ENCODE peak calls at places on chromosomes 5 and 9, in ten cellular contexts. One of them, this sample, is unnamed.

GRCh38 chr5:151312749-151313324 is 9.3 kb upstream of the SLC36A3 start:
- DNase-seq in GM06990: no peak
- DNase-seq in BE2C: no peak
- DNase-seq in thyroid gland: no peak
- DNase-seq in WERI-Rb-1: no peak
- DNase-seq in AG10803: no peak
- DNase-seq in fibroblast of pulmonary artery: no peak
- DNase-seq in A549: no peak
- DNase-seq in CD8-positive, alpha-beta memory T cell: no peak
- DNase-seq in thoracic aorta: no peak
- DNase-seq in this sample: no peak

GRCh38 chr5:169803077-169803981 is 166.3 kb downstream of the DOCK2 start:
- DNase-seq in GM06990: no peak
- DNase-seq in BE2C: peak; percentile 33
- DNase-seq in thyroid gland: no peak
- DNase-seq in WERI-Rb-1: no peak
- DNase-seq in AG10803: peak; percentile 100
- DNase-seq in fibroblast of pulmonary artery: peak; percentile 99
- DNase-seq in A549: no peak
- DNase-seq in CD8-positive, alpha-beta memory T cell: no peak
- DNase-seq in thoracic aorta: no peak
- DNase-seq in this sample: peak; percentile 97

GRCh38 chr5:100706796-100707195 is 171.6 kb downstream of the FAM174A start:
- DNase-seq in GM06990: no peak
- DNase-seq in BE2C: no peak
- DNase-seq in thyroid gland: no peak
- DNase-seq in WERI-Rb-1: no peak
- DNase-seq in AG10803: peak; percentile 14
- DNase-seq in fibroblast of pulmonary artery: peak; percentile 83
- DNase-seq in A549: no peak
- DNase-seq in CD8-positive, alpha-beta memory T cell: no peak
- DNase-seq in thoracic aorta: no peak
- DNase-seq in this sample: peak; percentile 72

GRCh38 chr5:153796527-153796926 is 242.2 kb downstream of the FAM114A2 start:
- DNase-seq in GM06990: no peak
- DNase-seq in BE2C: no peak
- DNase-seq in thyroid gland: no peak
- DNase-seq in WERI-Rb-1: no peak
- DNase-seq in AG10803: no peak
- DNase-seq in fibroblast of pulmonary artery: no peak
- DNase-seq in A549: no peak
- DNase-seq in CD8-positive, alpha-beta memory T cell: no peak
- DNase-seq in thoracic aorta: no peak
- DNase-seq in this sample: no peak

GRCh38 chr5:121199238-121199999 is 652.3 kb upstream of the FTMT start:
- DNase-seq in GM06990: no peak
- DNase-seq in BE2C: peak; percentile 24
- DNase-seq in thyroid gland: peak; percentile 29
- DNase-seq in WERI-Rb-1: no peak
- DNase-seq in AG10803: peak; percentile 74
- DNase-seq in fibroblast of pulmonary artery: peak; percentile 89
- DNase-seq in A549: no peak
- DNase-seq in CD8-positive, alpha-beta memory T cell: no peak
- DNase-seq in thoracic aorta: no peak
- DNase-seq in this sample: peak; percentile 82

GRCh38 chr9:137034039-137034708 is 2.3 kb upstream of the FUT7 start:
- DNase-seq in GM06990: no peak
- DNase-seq in BE2C: no peak
- DNase-seq in thyroid gland: no peak
- DNase-seq in WERI-Rb-1: no peak
- DNase-seq in AG10803: no peak
- DNase-seq in fibroblast of pulmonary artery: no peak
- DNase-seq in A549: no peak
- DNase-seq in CD8-positive, alpha-beta memory T cell: no peak
- DNase-seq in thoracic aorta: no peak
- DNase-seq in this sample: no peak

GRCh38 chr5:170572453-170572852 is 68.6 kb downstream of the KCNIP1 start:
- DNase-seq in GM06990: no peak
- DNase-seq in BE2C: no peak
- DNase-seq in thyroid gland: no peak
- DNase-seq in WERI-Rb-1: no peak
- DNase-seq in AG10803: peak; percentile 20
- DNase-seq in fibroblast of pulmonary artery: no peak
- DNase-seq in A549: no peak
- DNase-seq in CD8-positive, alpha-beta memory T cell: no peak
- DNase-seq in thoracic aorta: no peak
- DNase-seq in this sample: no peak

GRCh38 chr5:142179776-142180387 is 71.3 kb downstream of the NDFIP1 start:
- DNase-seq in GM06990: no peak
- DNase-seq in BE2C: peak; percentile 95
- DNase-seq in thyroid gland: no peak
- DNase-seq in WERI-Rb-1: no peak
- DNase-seq in AG10803: no peak
- DNase-seq in fibroblast of pulmonary artery: no peak
- DNase-seq in A549: no peak
- DNase-seq in CD8-positive, alpha-beta memory T cell: no peak
- DNase-seq in thoracic aorta: no peak
- DNase-seq in this sample: no peak

GRCh38 chr9:71725590-71726338 is 42.5 kb downstream of the CEMIP2 start:
- DNase-seq in GM06990: no peak
- DNase-seq in BE2C: peak; percentile 29
- DNase-seq in thyroid gland: no peak
- DNase-seq in WERI-Rb-1: no peak
- DNase-seq in AG10803: peak; percentile 49
- DNase-seq in fibroblast of pulmonary artery: peak; percentile 78
- DNase-seq in A549: peak; percentile 70
- DNase-seq in CD8-positive, alpha-beta memory T cell: no peak
- DNase-seq in thoracic aorta: no peak
- DNase-seq in this sample: peak; percentile 75

DNA sequence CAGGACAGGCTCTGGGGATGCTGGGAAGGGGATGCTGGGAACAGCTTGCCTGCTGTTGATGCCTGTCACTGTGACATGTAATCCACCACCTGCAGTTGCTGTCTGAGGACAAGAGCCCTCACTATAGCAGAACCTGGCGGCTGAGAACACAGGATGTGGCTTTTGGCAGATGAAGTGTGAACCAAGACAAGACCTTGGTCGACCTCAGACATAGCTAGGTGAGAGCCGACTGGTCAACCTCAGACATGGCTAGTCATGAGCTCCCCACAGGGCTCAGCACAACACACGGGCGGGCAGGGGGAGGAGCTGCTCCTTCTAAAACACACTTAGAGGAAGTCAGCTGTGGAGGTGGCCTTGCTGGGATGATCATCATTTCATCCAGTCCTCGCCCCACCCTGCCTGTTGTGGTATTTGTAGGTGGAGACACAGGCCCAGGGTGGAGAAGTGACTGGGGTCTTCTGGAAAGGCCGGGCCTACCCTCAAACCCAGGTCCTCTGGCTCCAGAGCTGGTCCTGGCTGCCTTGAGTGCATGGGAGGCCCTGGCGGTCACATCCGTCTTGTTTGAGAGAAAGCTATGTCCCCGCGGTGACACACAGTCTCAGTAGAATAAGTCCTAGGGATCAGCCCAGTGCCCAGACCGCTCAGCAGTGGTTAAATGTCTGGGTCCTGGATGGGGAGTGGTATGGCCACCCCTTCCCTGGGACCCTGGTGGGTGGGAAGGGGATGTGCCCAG is 6.1 kb downstream of the SUSD3 start:
- DNase-seq in GM06990: peak; percentile 83
- DNase-seq in BE2C: no peak
- DNase-seq in thyroid gland: peak; percentile 30
- DNase-seq in WERI-Rb-1: peak; percentile 50
- DNase-seq in AG10803: no peak
- DNase-seq in fibroblast of pulmonary artery: no peak
- DNase-seq in A549: no peak
- DNase-seq in CD8-positive, alpha-beta memory T cell: peak; percentile 82
- DNase-seq in thoracic aorta: no peak
- DNase-seq in this sample: peak; percentile 35
- H3K4me3 ChIP-seq in GM06990: peak overlapping the region; percentile 42
- H3K4me3 ChIP-seq in BE2C: no peak overlapping the region
- H3K4me3 ChIP-seq in thyroid gland: no peak overlapping the region
- H3K4me3 ChIP-seq in WERI-Rb-1: no peak overlapping the region
- H3K4me3 ChIP-seq in AG10803: no peak overlapping the region
- H3K4me3 ChIP-seq in fibroblast of pulmonary artery: no peak overlapping the region
- H3K4me3 ChIP-seq in A549: no peak overlapping the region
- H3K4me3 ChIP-seq in CD8-positive, alpha-beta memory T cell: peak overlapping the region; percentile 72
- H3K4me3 ChIP-seq in thoracic aorta: no peak overlapping the region
- H3K4me3 ChIP-seq in this sample: no peak overlapping the region

GRCh38 chr5:1536298-1537165 is 12.8 kb upstream of the LPCAT1 start:
- DNase-seq in GM06990: peak; percentile 48
- DNase-seq in BE2C: no peak
- DNase-seq in thyroid gland: no peak
- DNase-seq in WERI-Rb-1: peak; percentile 38
- DNase-seq in AG10803: peak; percentile 29
- DNase-seq in fibroblast of pulmonary artery: no peak
- DNase-seq in A549: no peak
- DNase-seq in CD8-positive, alpha-beta memory T cell: peak; percentile 61
- DNase-seq in thoracic aorta: no peak
- DNase-seq in this sample: peak; percentile 55

GRCh38 chr5:1537166-1538154 is 13.7 kb upstream of the LPCAT1 start:
- DNase-seq in GM06990: no peak
- DNase-seq in BE2C: no peak
- DNase-seq in thyroid gland: no peak
- DNase-seq in WERI-Rb-1: peak; percentile 5
- DNase-seq in AG10803: no peak
- DNase-seq in fibroblast of pulmonary artery: no peak
- DNase-seq in A549: no peak
- DNase-seq in CD8-positive, alpha-beta memory T cell: no peak
- DNase-seq in thoracic aorta: no peak
- DNase-seq in this sample: no peak

GRCh38 chr5:1538276-1538675 is 14.5 kb upstream of the LPCAT1 start:
- DNase-seq in GM06990: no peak
- DNase-seq in BE2C: no peak
- DNase-seq in thyroid gland: no peak
- DNase-seq in WERI-Rb-1: peak; percentile 5
- DNase-seq in AG10803: no peak
- DNase-seq in fibroblast of pulmonary artery: no peak
- DNase-seq in A549: no peak
- DNase-seq in CD8-positive, alpha-beta memory T cell: no peak
- DNase-seq in thoracic aorta: no peak
- DNase-seq in this sample: no peak

GRCh38 chr5:1538741-1539392 is 15.1 kb upstream of the LPCAT1 start:
- DNase-seq in GM06990: no peak
- DNase-seq in BE2C: no peak
- DNase-seq in thyroid gland: no peak
- DNase-seq in WERI-Rb-1: no peak
- DNase-seq in AG10803: no peak
- DNase-seq in fibroblast of pulmonary artery: no peak
- DNase-seq in A549: no peak
- DNase-seq in CD8-positive, alpha-beta memory T cell: no peak
- DNase-seq in thoracic aorta: no peak
- DNase-seq in this sample: no peak

GRCh38 chr5:1535646-1536045 is 11.9 kb upstream of the LPCAT1 start:
- DNase-seq in GM06990: no peak
- DNase-seq in BE2C: no peak
- DNase-seq in thyroid gland: no peak
- DNase-seq in WERI-Rb-1: no peak
- DNase-seq in AG10803: no peak
- DNase-seq in fibroblast of pulmonary artery: no peak
- DNase-seq in A549: no peak
- DNase-seq in CD8-positive, alpha-beta memory T cell: no peak
- DNase-seq in thoracic aorta: no peak
- DNase-seq in this sample: no peak
- H3K4me3 ChIP-seq in GM06990: peak overlapping the region; percentile 19
- H3K4me3 ChIP-seq in BE2C: no peak overlapping the region
- H3K4me3 ChIP-seq in thyroid gland: no peak overlapping the region
- H3K4me3 ChIP-seq in WERI-Rb-1: no peak overlapping the region
- H3K4me3 ChIP-seq in AG10803: no peak overlapping the region
- H3K4me3 ChIP-seq in fibroblast of pulmonary artery: no peak overlapping the region
- H3K4me3 ChIP-seq in A549: no peak overlapping the region
- H3K4me3 ChIP-seq in CD8-positive, alpha-beta memory T cell: peak overlapping the region; percentile 51
- H3K4me3 ChIP-seq in thoracic aorta: no peak overlapping the region
- H3K4me3 ChIP-seq in this sample: no peak overlapping the region

GRCh38 chr9:134641173-134641985 is at the start of gene COL5A1:
- DNase-seq in GM06990: no peak
- DNase-seq in BE2C: peak; percentile 97
- DNase-seq in thyroid gland: peak; percentile 80
- DNase-seq in WERI-Rb-1: peak; percentile 93
- DNase-seq in AG10803: peak; percentile 92
- DNase-seq in fibroblast of pulmonary artery: peak; percentile 92
- DNase-seq in A549: peak; percentile 84
- DNase-seq in CD8-positive, alpha-beta memory T cell: peak; percentile 66
- DNase-seq in thoracic aorta: peak; percentile 67
- DNase-seq in this sample: peak; percentile 94

GRCh38 chr9:134643306-134643705 is 1.7 kb downstream of the COL5A1 start:
- DNase-seq in GM06990: no peak
- DNase-seq in BE2C: no peak
- DNase-seq in thyroid gland: no peak
- DNase-seq in WERI-Rb-1: no peak
- DNase-seq in AG10803: peak; percentile 54
- DNase-seq in fibroblast of pulmonary artery: peak; percentile 51
- DNase-seq in A549: no peak
- DNase-seq in CD8-positive, alpha-beta memory T cell: no peak
- DNase-seq in thoracic aorta: no peak
- DNase-seq in this sample: peak; percentile 42

GRCh38 chr9:134640491-134641172 is 971 bp upstream of the COL5A1 start:
- DNase-seq in GM06990: no peak
- DNase-seq in BE2C: no peak
- DNase-seq in thyroid gland: no peak
- DNase-seq in WERI-Rb-1: no peak
- DNase-seq in AG10803: no peak
- DNase-seq in fibroblast of pulmonary artery: peak; percentile 13
- DNase-seq in A549: no peak
- DNase-seq in CD8-positive, alpha-beta memory T cell: no peak
- DNase-seq in thoracic aorta: no peak
- DNase-seq in this sample: no peak

GRCh38 chr9:134641989-134642384 is 384 bp downstream of the COL5A1 start:
- DNase-seq in GM06990: no peak
- DNase-seq in BE2C: no peak
- DNase-seq in thyroid gland: no peak
- DNase-seq in WERI-Rb-1: no peak
- DNase-seq in AG10803: no peak
- DNase-seq in fibroblast of pulmonary artery: no peak
- DNase-seq in A549: no peak
- DNase-seq in CD8-positive, alpha-beta memory T cell: no peak
- DNase-seq in thoracic aorta: no peak
- DNase-seq in this sample: no peak

GRCh38 chr9:134642385-134643181 is 980 bp downstream of the COL5A1 start:
- DNase-seq in GM06990: no peak
- DNase-seq in BE2C: peak; percentile 39
- DNase-seq in thyroid gland: peak; percentile 13
- DNase-seq in WERI-Rb-1: peak; percentile 48
- DNase-seq in AG10803: peak; percentile 90
- DNase-seq in fibroblast of pulmonary artery: peak; percentile 84
- DNase-seq in A549: peak; percentile 64
- DNase-seq in CD8-positive, alpha-beta memory T cell: no peak
- DNase-seq in thoracic aorta: no peak
- DNase-seq in this sample: peak; percentile 82
- H3K4me3 ChIP-seq in GM06990: no peak overlapping the region
- H3K4me3 ChIP-seq in BE2C: peak overlapping the region; percentile 36
- H3K4me3 ChIP-seq in thyroid gland: peak overlapping the region; percentile 32
- H3K4me3 ChIP-seq in WERI-Rb-1: peak overlapping the region; percentile 62
- H3K4me3 ChIP-seq in AG10803: peak overlapping the region; percentile 97
- H3K4me3 ChIP-seq in fibroblast of pulmonary artery: peak overlapping the region; percentile 85
- H3K4me3 ChIP-seq in A549: peak overlapping the region; percentile 73
- H3K4me3 ChIP-seq in CD8-positive, alpha-beta memory T cell: no peak overlapping the region
- H3K4me3 ChIP-seq in thoracic aorta: peak overlapping the region; percentile 87
- H3K4me3 ChIP-seq in this sample: peak overlapping the region; percentile 85

DNA sequence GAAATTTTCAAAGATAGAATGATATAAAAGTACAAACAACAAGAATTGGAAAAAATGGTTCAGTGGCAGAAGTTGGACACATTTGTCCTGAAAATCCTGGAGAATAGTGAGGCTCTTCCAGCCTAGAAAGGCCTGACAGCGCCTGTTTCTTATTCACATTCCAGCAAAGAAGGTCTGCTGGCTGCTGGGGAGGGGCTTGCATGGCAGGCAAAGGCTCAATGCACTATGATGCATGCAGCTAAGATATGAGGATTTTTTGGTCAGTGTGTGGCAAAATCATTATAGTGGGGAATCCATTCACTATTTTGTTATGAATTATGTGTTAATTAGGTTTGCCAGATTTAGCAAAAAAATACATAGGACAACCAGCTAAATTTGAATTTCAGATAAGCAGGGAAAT is 243.9 kb upstream of the SLC30A5 start:
- DNase-seq in GM06990: no peak
- DNase-seq in BE2C: no peak
- DNase-seq in thyroid gland: no peak
- DNase-seq in WERI-Rb-1: no peak
- DNase-seq in AG10803: no peak
- DNase-seq in fibroblast of pulmonary artery: no peak
- DNase-seq in A549: no peak
- DNase-seq in CD8-positive, alpha-beta memory T cell: no peak
- DNase-seq in thoracic aorta: no peak
- DNase-seq in this sample: no peak
- H3K4me3 ChIP-seq in GM06990: no peak overlapping the region
- H3K4me3 ChIP-seq in BE2C: no peak overlapping the region
- H3K4me3 ChIP-seq in thyroid gland: no peak overlapping the region
- H3K4me3 ChIP-seq in WERI-Rb-1: no peak overlapping the region
- H3K4me3 ChIP-seq in AG10803: no peak overlapping the region
- H3K4me3 ChIP-seq in fibroblast of pulmonary artery: no peak overlapping the region
- H3K4me3 ChIP-seq in A549: no peak overlapping the region
- H3K4me3 ChIP-seq in CD8-positive, alpha-beta memory T cell: no peak overlapping the region
- H3K4me3 ChIP-seq in thoracic aorta: no peak overlapping the region
- H3K4me3 ChIP-seq in this sample: no peak overlapping the region

This sample was measured in choroid plexus epithelial cell.